ENCODE peak calls at places on chromosomes 12 and 14, in seven cellular contexts. One of them, this sample, is unnamed.

GRCh38 chr12:6821271-6821673 is 349 bp upstream of the GPR162 start:
- DNase-seq in suprapubic skin: peak; percentile 79
- DNase-seq in uterus: no peak
- DNase-seq in body of pancreas: peak; percentile 51
- DNase-seq in tibial nerve: peak; percentile 57
- DNase-seq in spleen: no peak
- DNase-seq in A549: peak; percentile 59
- DNase-seq in this sample: no peak

GRCh38 chr14:71243697-71244096 is 336.4 kb downstream of the PCNX1 start:
- DNase-seq in uterus: no peak
- DNase-seq in suprapubic skin: no peak
- DNase-seq in tibial nerve: no peak
- DNase-seq in spleen: no peak
- DNase-seq in body of pancreas: no peak
- DNase-seq in A549: no peak
- DNase-seq in this sample: no peak

GRCh38 chr12:78887008-78887407 is 22.4 kb downstream of the SYT1 start:
- DNase-seq in uterus: no peak
- DNase-seq in spleen: no peak
- DNase-seq in A549: peak; percentile 87
- DNase-seq in suprapubic skin: no peak
- DNase-seq in body of pancreas: no peak
- DNase-seq in tibial nerve: no peak
- DNase-seq in this sample: no peak

GRCh38 chr12:26406391-26406790 is 211.0 kb downstream of the SSPN start:
- DNase-seq in A549: no peak
- DNase-seq in body of pancreas: peak; percentile 38
- DNase-seq in uterus: no peak
- DNase-seq in tibial nerve: no peak
- DNase-seq in spleen: no peak
- DNase-seq in suprapubic skin: no peak
- DNase-seq in this sample: no peak

GRCh38 chr14:38851109-38851508 is 251.9 kb downstream of the SEC23A start:
- DNase-seq in suprapubic skin: no peak
- DNase-seq in body of pancreas: no peak
- DNase-seq in uterus: no peak
- DNase-seq in tibial nerve: no peak
- DNase-seq in A549: no peak
- DNase-seq in spleen: no peak
- DNase-seq in this sample: no peak

GRCh38 chr12:92784356-92784755 is 81.6 kb downstream of the PLEKHG7 start:
- DNase-seq in body of pancreas: no peak
- DNase-seq in spleen: no peak
- DNase-seq in tibial nerve: no peak
- DNase-seq in A549: no peak
- DNase-seq in uterus: no peak
- DNase-seq in suprapubic skin: no peak
- DNase-seq in this sample: no peak

GRCh38 chr12:52667931-52668330 is 12.3 kb downstream of the KRT1 start:
- DNase-seq in tibial nerve: no peak
- DNase-seq in body of pancreas: no peak
- DNase-seq in spleen: no peak
- DNase-seq in uterus: no peak
- DNase-seq in A549: no peak
- DNase-seq in suprapubic skin: no peak
- DNase-seq in this sample: no peak

GRCh38 chr12:117476341-117476740 is 114.9 kb upstream of the NOS1 start:
- DNase-seq in A549: no peak
- DNase-seq in uterus: no peak
- DNase-seq in body of pancreas: no peak
- DNase-seq in spleen: no peak
- DNase-seq in tibial nerve: no peak
- DNase-seq in suprapubic skin: no peak
- DNase-seq in this sample: no peak

GRCh38 chr12:96073346-96074336 is 38.3 kb upstream of the LTA4H start:
- DNase-seq in A549: peak; percentile 76
- DNase-seq in spleen: no peak
- DNase-seq in tibial nerve: no peak
- DNase-seq in uterus: no peak
- DNase-seq in body of pancreas: no peak
- DNase-seq in suprapubic skin: no peak
- DNase-seq in this sample: no peak

GRCh38 chr14:52950898-52951729 is at the start of gene FERMT2:
- DNase-seq in spleen: peak; percentile 84
- DNase-seq in body of pancreas: peak; percentile 93
- DNase-seq in tibial nerve: peak; percentile 80
- DNase-seq in suprapubic skin: peak; percentile 89
- DNase-seq in A549: peak; percentile 86
- DNase-seq in uterus: peak; percentile 92
- DNase-seq in this sample: peak; percentile 52
- TF ChIP-seq POLR2A in spleen: peak; percentile 27
- TF ChIP-seq POLR2A in body of pancreas: peak; percentile 77
- TF ChIP-seq POLR2A in tibial nerve: peak; percentile 73
- TF ChIP-seq POLR2A in suprapubic skin: no peak
- TF ChIP-seq POLR2A in A549: peak; percentile 97
- TF ChIP-seq POLR2A in uterus: peak; percentile 81
- TF ChIP-seq POLR2A in this sample: peak; percentile 45

GRCh38 chr14:103340480-103341212 is 6.6 kb downstream of the EIF5 start:
- DNase-seq in uterus: no peak
- DNase-seq in suprapubic skin: no peak
- DNase-seq in tibial nerve: no peak
- DNase-seq in A549: no peak
- DNase-seq in body of pancreas: no peak
- DNase-seq in spleen: no peak
- DNase-seq in this sample: no peak
- TF ChIP-seq POLR2A in uterus: no peak
- TF ChIP-seq POLR2A in suprapubic skin: no peak
- TF ChIP-seq POLR2A in tibial nerve: no peak
- TF ChIP-seq POLR2A in A549: no peak
- TF ChIP-seq POLR2A in body of pancreas: no peak
- TF ChIP-seq POLR2A in spleen: no peak
- TF ChIP-seq POLR2A in this sample: no peak

GRCh38 chr14:54395716-54396115 is 1.1 kb upstream of the CDKN3 start:
- DNase-seq in body of pancreas: no peak
- DNase-seq in tibial nerve: no peak
- DNase-seq in A549: no peak
- DNase-seq in uterus: no peak
- DNase-seq in suprapubic skin: no peak
- DNase-seq in spleen: no peak
- DNase-seq in this sample: no peak

GRCh38 chr14:54395284-54395683 is 1.5 kb upstream of the CDKN3 start:
- DNase-seq in uterus: no peak
- DNase-seq in tibial nerve: no peak
- DNase-seq in body of pancreas: no peak
- DNase-seq in spleen: no peak
- DNase-seq in suprapubic skin: no peak
- DNase-seq in A549: no peak
- DNase-seq in this sample: no peak

GRCh38 chr14:54396183-54396492 is 669 bp upstream of the CDKN3 start:
- DNase-seq in uterus: no peak
- DNase-seq in tibial nerve: no peak
- DNase-seq in A549: no peak
- DNase-seq in spleen: no peak
- DNase-seq in body of pancreas: no peak
- DNase-seq in suprapubic skin: no peak
- DNase-seq in this sample: no peak

GRCh38 chr14:54398028-54398368 is 1.2 kb downstream of the CDKN3 start:
- DNase-seq in spleen: no peak
- DNase-seq in A549: no peak
- DNase-seq in tibial nerve: no peak
- DNase-seq in body of pancreas: no peak
- DNase-seq in uterus: no peak
- DNase-seq in suprapubic skin: no peak
- DNase-seq in this sample: no peak

GRCh38 chr14:54396493-54397335 is at the start of gene CDKN3:
- DNase-seq in spleen: peak; percentile 98
- DNase-seq in uterus: peak; percentile 98
- DNase-seq in body of pancreas: peak; percentile 98
- DNase-seq in A549: peak; percentile 99
- DNase-seq in suprapubic skin: peak; percentile 99
- DNase-seq in tibial nerve: peak; percentile 98
- DNase-seq in this sample: peak; percentile 88
- TF ChIP-seq POLR2A in spleen: peak; percentile 53
- TF ChIP-seq POLR2A in uterus: peak; percentile 77
- TF ChIP-seq POLR2A in body of pancreas: peak; percentile 82
- TF ChIP-seq POLR2A in A549: peak; percentile 89
- TF ChIP-seq POLR2A in suprapubic skin: no peak
- TF ChIP-seq POLR2A in tibial nerve: no peak
- TF ChIP-seq POLR2A in this sample: peak; percentile 94

GRCh38 chr12:47249719-47250506 is 170.2 kb upstream of the AMIGO2 start:
- DNase-seq in spleen: no peak
- DNase-seq in body of pancreas: peak; percentile 19
- DNase-seq in uterus: no peak
- DNase-seq in A549: peak; percentile 49
- DNase-seq in tibial nerve: no peak
- DNase-seq in suprapubic skin: no peak
- DNase-seq in this sample: no peak
- TF ChIP-seq POLR2A in spleen: peak; percentile 65
- TF ChIP-seq POLR2A in body of pancreas: no peak
- TF ChIP-seq POLR2A in uterus: no peak
- TF ChIP-seq POLR2A in A549: no peak
- TF ChIP-seq POLR2A in tibial nerve: no peak
- TF ChIP-seq POLR2A in suprapubic skin: no peak
- TF ChIP-seq POLR2A in this sample: no peak

GRCh38 chr12:56189918-56190694 is 823 bp upstream of the SMARCC2 start:
- DNase-seq in tibial nerve: peak; percentile 89
- DNase-seq in spleen: peak; percentile 90
- DNase-seq in suprapubic skin: peak; percentile 87
- DNase-seq in body of pancreas: peak; percentile 90
- DNase-seq in uterus: peak; percentile 86
- DNase-seq in A549: peak; percentile 94
- DNase-seq in this sample: peak; percentile 52

GRCh38 chr12:56190695-56191155 is 1.4 kb upstream of the SMARCC2 start:
- DNase-seq in suprapubic skin: no peak
- DNase-seq in spleen: no peak
- DNase-seq in body of pancreas: no peak
- DNase-seq in uterus: no peak
- DNase-seq in tibial nerve: no peak
- DNase-seq in A549: peak; percentile 33
- DNase-seq in this sample: no peak

GRCh38 chr12:56188786-56189335 is 422 bp downstream of the SMARCC2 start:
- DNase-seq in spleen: peak; percentile 87
- DNase-seq in uterus: no peak
- DNase-seq in A549: no peak
- DNase-seq in body of pancreas: no peak
- DNase-seq in suprapubic skin: no peak
- DNase-seq in tibial nerve: no peak
- DNase-seq in this sample: no peak

GRCh38 chr12:56188116-56188785 is 1.0 kb downstream of the SMARCC2 start:
- DNase-seq in uterus: no peak
- DNase-seq in spleen: no peak
- DNase-seq in A549: no peak
- DNase-seq in suprapubic skin: no peak
- DNase-seq in body of pancreas: no peak
- DNase-seq in tibial nerve: no peak
- DNase-seq in this sample: no peak

DNA sequence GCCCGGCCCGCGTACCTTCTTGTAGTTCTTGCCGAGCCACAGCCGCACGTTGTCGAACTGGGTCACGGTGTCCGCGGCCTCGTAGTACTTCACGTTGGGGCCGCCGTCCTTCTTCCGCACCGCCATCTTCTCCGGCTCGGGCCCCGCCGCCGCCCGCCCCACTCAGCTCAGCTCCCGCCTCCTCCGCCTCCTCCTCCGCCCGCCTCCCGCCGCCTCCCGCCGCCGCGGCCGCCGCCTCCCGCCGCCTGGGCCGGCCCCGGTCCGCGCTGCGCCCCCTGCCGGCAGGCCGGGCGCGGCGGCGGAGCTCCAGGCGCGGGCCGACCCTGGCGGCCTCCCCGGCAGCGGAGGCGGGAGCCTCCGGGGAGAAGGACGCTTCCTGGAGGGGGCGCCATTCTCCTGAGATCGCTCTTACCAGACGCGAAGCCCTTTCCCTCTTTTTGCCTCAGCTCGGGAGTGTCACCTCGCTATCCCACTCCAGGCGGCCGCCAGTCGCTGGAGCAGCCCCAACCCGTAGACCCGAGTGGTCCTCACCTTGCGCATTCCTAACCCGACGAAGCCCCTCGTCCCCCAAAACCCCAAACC is at the start of gene SMARCC2:
- DNase-seq in body of pancreas: peak; percentile 93
- DNase-seq in tibial nerve: peak; percentile 83
- DNase-seq in suprapubic skin: peak; percentile 92
- DNase-seq in uterus: peak; percentile 90
- DNase-seq in spleen: peak; percentile 97
- DNase-seq in A549: peak; percentile 92
- DNase-seq in this sample: peak; percentile 85
- TF ChIP-seq POLR2A in body of pancreas: peak; percentile 74
- TF ChIP-seq POLR2A in tibial nerve: no peak
- TF ChIP-seq POLR2A in suprapubic skin: no peak
- TF ChIP-seq POLR2A in uterus: peak; percentile 40
- TF ChIP-seq POLR2A in spleen: no peak
- TF ChIP-seq POLR2A in A549: peak; percentile 63
- TF ChIP-seq POLR2A in this sample: peak; percentile 45

GRCh38 chr14:86357866-86358265 is 827.9 kb downstream of the FLRT2 start:
- DNase-seq in body of pancreas: no peak
- DNase-seq in A549: no peak
- DNase-seq in suprapubic skin: no peak
- DNase-seq in uterus: no peak
- DNase-seq in tibial nerve: no peak
- DNase-seq in spleen: no peak
- DNase-seq in this sample: no peak
- TF ChIP-seq POLR2A in body of pancreas: no peak
- TF ChIP-seq POLR2A in A549: no peak
- TF ChIP-seq POLR2A in suprapubic skin: no peak
- TF ChIP-seq POLR2A in uterus: no peak
- TF ChIP-seq POLR2A in tibial nerve: no peak
- TF ChIP-seq POLR2A in spleen: no peak
- TF ChIP-seq POLR2A in this sample: no peak

GRCh38 chr12:56687225-56688128 is 607 bp downstream of the PTGES3 start:
- DNase-seq in tibial nerve: peak; percentile 41
- DNase-seq in spleen: peak; percentile 94
- DNase-seq in suprapubic skin: peak; percentile 81
- DNase-seq in body of pancreas: peak; percentile 72
- DNase-seq in A549: peak; percentile 58
- DNase-seq in uterus: peak; percentile 48
- DNase-seq in this sample: peak; percentile 23
- TF ChIP-seq POLR2A in tibial nerve: no peak
- TF ChIP-seq POLR2A in spleen: no peak
- TF ChIP-seq POLR2A in suprapubic skin: no peak
- TF ChIP-seq POLR2A in body of pancreas: no peak
- TF ChIP-seq POLR2A in A549: no peak
- TF ChIP-seq POLR2A in uterus: peak; percentile 12
- TF ChIP-seq POLR2A in this sample: peak; percentile 67

DNA sequence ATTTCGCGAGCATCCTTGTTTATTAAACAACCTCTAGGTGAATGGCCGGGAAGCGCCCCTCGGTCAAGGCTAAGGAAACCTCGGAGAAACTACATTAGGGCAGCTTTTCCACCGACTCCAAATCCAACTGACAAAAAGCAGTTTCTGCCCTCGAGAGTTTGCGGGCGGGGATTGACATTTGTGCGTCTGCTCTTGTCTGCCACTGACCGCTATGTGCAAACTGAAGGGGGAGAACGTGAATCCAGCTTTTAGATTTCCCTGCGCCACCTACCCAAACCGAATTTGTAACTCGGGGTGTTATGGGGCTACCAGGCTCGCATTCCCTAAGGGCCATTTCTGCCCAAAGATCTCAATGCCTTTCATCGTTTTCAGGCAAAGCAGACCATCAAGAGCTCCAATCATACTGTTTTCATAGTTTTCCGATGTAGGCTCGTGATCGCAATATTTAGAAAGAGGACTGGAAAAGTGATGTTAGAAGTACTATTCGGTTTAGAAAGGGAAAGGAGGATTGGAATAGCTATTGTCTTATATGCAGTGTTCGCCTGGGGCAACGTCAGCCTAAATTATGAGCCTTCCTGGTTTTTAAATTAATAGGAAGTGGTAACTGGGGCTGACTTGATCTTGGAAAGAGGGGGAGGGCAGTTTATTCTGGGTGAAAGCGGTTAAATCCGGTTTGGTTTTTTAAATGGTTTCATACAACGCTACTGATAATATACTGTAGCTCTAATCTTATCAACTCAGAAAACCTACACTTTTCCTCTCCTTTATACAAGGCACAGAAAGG is 45.4 kb downstream of the BCAT1 start:
- DNase-seq in A549: no peak
- DNase-seq in body of pancreas: no peak
- DNase-seq in uterus: no peak
- DNase-seq in suprapubic skin: no peak
- DNase-seq in spleen: no peak
- DNase-seq in tibial nerve: no peak
- DNase-seq in this sample: no peak
- TF ChIP-seq POLR2A in A549: no peak
- TF ChIP-seq POLR2A in body of pancreas: no peak
- TF ChIP-seq POLR2A in uterus: no peak
- TF ChIP-seq POLR2A in suprapubic skin: no peak
- TF ChIP-seq POLR2A in spleen: no peak
- TF ChIP-seq POLR2A in tibial nerve: no peak
- TF ChIP-seq POLR2A in this sample: no peak

This sample was measured in GM12892.